ENCODE peak calls at places on chromosome 17, in five cellular contexts. S, T, B, P and E are unnamed samples.

GRCh38 chr17:80055597-80055996 is 19.2 kb downstream of the CCDC40 start:
- DNase-seq in S (no peak), T (no peak), B (no peak), P (no peak), E (no peak)

GRCh38 chr17:66417300-66417719 is 114.9 kb downstream of the PRKCA start:
- DNase-seq in S (no peak), T (no peak), B (no peak), P (no peak), E (no peak)

GRCh38 chr17:78351449-78352006 is 8.3 kb downstream of the SOCS3 start:
- DNase-seq in S (peak), T (no peak), B (peak), P (peak), E (peak)

GRCh38 chr17:79617740-79618382 is 7.0 kb upstream of the RBFOX3 start:
- DNase-seq in S (no peak), T (no peak), B (no peak), P (peak), E (no peak)

GRCh38 chr17:18038149-18038850 is 668 bp downstream of the ATPAF2 start:
- DNase-seq in S (no peak), T (peak), B (peak), P (no peak), E (peak)

GRCh38 chr17:75850928-75851692 is 4.0 kb downstream of the WBP2 start:
- DNase-seq in S (no peak), T (no peak), B (no peak), P (no peak), E (peak)

GRCh38 chr17:78284146-78284545 is 52.7 kb downstream of the TMEM235 start:
- DNase-seq in S (peak), T (no peak), B (peak), P (no peak), E (peak)

GRCh38 chr17:9517396-9517795 is 58.2 kb downstream of the STX8 start:
- DNase-seq in S (no peak), T (peak), B (no peak), P (no peak), E (no peak)

GRCh38 chr17:28669918-28670317 is 7.9 kb downstream of the SUPT6H start:
- DNase-seq in S (no peak), T (no peak), B (no peak), P (no peak), E (no peak)

GRCh38 chr17:74410001-74410443 is 21.9 kb upstream of the GPRC5C start:
- DNase-seq in S (no peak), T (no peak), B (no peak), P (no peak), E (no peak)

GRCh38 chr17:2551493-2551892 is 39.8 kb upstream of the METTL16 start:
- DNase-seq in S (no peak), T (no peak), B (no peak), P (no peak), E (no peak)

GRCh38 chr17:7435676-7436555 is 681 bp downstream of the TMEM102 start:
- DNase-seq in S (no peak), T (peak), B (no peak), P (peak), E (no peak)

GRCh38 chr17:67055041-67055443 is 10.7 kb downstream of the CACNG1 start:
- DNase-seq in S (no peak), T (no peak), B (no peak), P (no peak), E (no peak)

GRCh38 chr17:79784353-79785016 is 6.5 kb downstream of the CBX2 start:
- DNase-seq in S (no peak), T (no peak), B (no peak), P (no peak), E (no peak)

GRCh38 chr17:16477255-16477654 is 14.7 kb downstream of the LRRC75A start:
- DNase-seq in S (peak), T (no peak), B (peak), P (no peak), E (peak)

GRCh38 chr17:83196088-83196765 is 116.8 kb downstream of the METRNL start:
- DNase-seq in S (peak), T (no peak), B (peak), P (peak), E (peak)

GRCh38 chr17:19876524-19877161 is 8.9 kb upstream of the ULK2 start:
- DNase-seq in S (no peak), T (peak), B (no peak), P (peak), E (no peak)